ENCODE peak calls at places on chromosomes 11 and 22, in seven cellular contexts. One of them, this sample, is unnamed.

GRCh38 chr11:120801801-120802689 is 221.9 kb upstream of the TBCEL start:
- DNase-seq in HepG2: peak
- DNase-seq in GM12878: no peak
- DNase-seq in SK-N-SH: peak
- DNase-seq in K562: peak
- DNase-seq in HCT116: peak
- DNase-seq in H1: peak
- DNase-seq in this sample: peak

GRCh38 chr11:100719362-100719761 is 32.3 kb downstream of the ARHGAP42 start:
- DNase-seq in SK-N-SH: no peak
- DNase-seq in K562: no peak
- DNase-seq in HCT116: no peak
- DNase-seq in H1: no peak
- DNase-seq in HepG2: no peak
- DNase-seq in GM12878: no peak
- DNase-seq in this sample: no peak

GRCh38 chr11:47467372-47467771 is 18.4 kb upstream of the RAPSN start:
- DNase-seq in HepG2: no peak
- DNase-seq in H1: no peak
- DNase-seq in SK-N-SH: no peak
- DNase-seq in GM12878: no peak
- DNase-seq in HCT116: no peak
- DNase-seq in K562: no peak
- DNase-seq in this sample: no peak

GRCh38 chr11:118757881-118758399 is 33.0 kb downstream of the DDX6 start:
- DNase-seq in H1: no peak
- DNase-seq in K562: no peak
- DNase-seq in SK-N-SH: no peak
- DNase-seq in HCT116: no peak
- DNase-seq in GM12878: no peak
- DNase-seq in HepG2: no peak
- DNase-seq in this sample: no peak

GRCh38 chr11:49995559-49995958 is 13.2 kb upstream of the OR4C12 start:
- DNase-seq in GM12878: no peak
- DNase-seq in HCT116: peak
- DNase-seq in H1: peak
- DNase-seq in K562: peak
- DNase-seq in SK-N-SH: peak
- DNase-seq in HepG2: peak
- DNase-seq in this sample: peak

GRCh38 chr11:121105851-121106250 is 4.8 kb downstream of the TECTA start:
- DNase-seq in GM12878: no peak
- DNase-seq in HepG2: no peak
- DNase-seq in K562: no peak
- DNase-seq in SK-N-SH: no peak
- DNase-seq in H1: no peak
- DNase-seq in HCT116: no peak
- DNase-seq in this sample: no peak

GRCh38 chr11:7513210-7514098 is at the start of gene PPFIBP2:
- DNase-seq in HCT116: peak
- DNase-seq in K562: peak
- DNase-seq in H1: peak
- DNase-seq in SK-N-SH: peak
- DNase-seq in HepG2: peak
- DNase-seq in GM12878: no peak
- DNase-seq in this sample: peak

GRCh38 chr11:120212259-120212888 is 1.5 kb downstream of the OAF start:
- DNase-seq in HepG2: no peak
- DNase-seq in H1: no peak
- DNase-seq in GM12878: no peak
- DNase-seq in HCT116: no peak
- DNase-seq in SK-N-SH: peak
- DNase-seq in K562: peak
- DNase-seq in this sample: no peak

GRCh38 chr11:88523362-88524028 is 186.0 kb upstream of the CTSC start:
- DNase-seq in GM12878: no peak
- DNase-seq in K562: no peak
- DNase-seq in SK-N-SH: no peak
- DNase-seq in HepG2: no peak
- DNase-seq in HCT116: no peak
- DNase-seq in H1: no peak
- DNase-seq in this sample: no peak

GRCh38 chr11:122363306-122363705 is 247.3 kb upstream of the BLID start:
- DNase-seq in SK-N-SH: no peak
- DNase-seq in GM12878: no peak
- DNase-seq in H1: no peak
- DNase-seq in K562: no peak
- DNase-seq in HCT116: no peak
- DNase-seq in HepG2: no peak
- DNase-seq in this sample: peak

GRCh38 chr11:7577226-7577882 is 63.6 kb downstream of the PPFIBP2 start:
- DNase-seq in GM12878: no peak
- DNase-seq in SK-N-SH: peak
- DNase-seq in H1: no peak
- DNase-seq in HepG2: no peak
- DNase-seq in HCT116: no peak
- DNase-seq in K562: no peak
- DNase-seq in this sample: no peak

GRCh38 chr22:38412435-38413084 is 42.4 kb downstream of the KCNJ4 start:
- DNase-seq in HepG2: no peak
- DNase-seq in HCT116: no peak
- DNase-seq in GM12878: no peak
- DNase-seq in SK-N-SH: peak
- DNase-seq in K562: peak
- DNase-seq in H1: peak
- DNase-seq in this sample: peak

GRCh38 chr22:30250713-30251267 is 4.2 kb upstream of the LIF start:
- DNase-seq in SK-N-SH: peak
- DNase-seq in HepG2: no peak
- DNase-seq in HCT116: no peak
- DNase-seq in GM12878: no peak
- DNase-seq in H1: no peak
- DNase-seq in K562: no peak
- DNase-seq in this sample: no peak

GRCh38 chr11:117892651-117893050 is 16.2 kb upstream of the FXYD6 start:
- DNase-seq in SK-N-SH: no peak
- DNase-seq in HepG2: no peak
- DNase-seq in HCT116: no peak
- DNase-seq in K562: no peak
- DNase-seq in GM12878: no peak
- DNase-seq in H1: no peak
- DNase-seq in this sample: no peak

GRCh38 chr11:26065944-26066343 is 266.0 kb upstream of the ANO3 start:
- DNase-seq in H1: no peak
- DNase-seq in GM12878: no peak
- DNase-seq in HCT116: no peak
- DNase-seq in HepG2: no peak
- DNase-seq in K562: no peak
- DNase-seq in SK-N-SH: no peak
- DNase-seq in this sample: no peak

GRCh38 chr11:93512073-93512475 is 31.1 kb downstream of the SMCO4 start:
- DNase-seq in HCT116: no peak
- DNase-seq in GM12878: peak
- DNase-seq in H1: no peak
- DNase-seq in HepG2: no peak
- DNase-seq in SK-N-SH: no peak
- DNase-seq in K562: no peak
- DNase-seq in this sample: no peak

GRCh38 chr22:20580179-20580578 is 72.8 kb downstream of the MED15 start:
- DNase-seq in GM12878: no peak
- DNase-seq in HepG2: no peak
- DNase-seq in K562: no peak
- DNase-seq in SK-N-SH: no peak
- DNase-seq in H1: no peak
- DNase-seq in HCT116: no peak
- DNase-seq in this sample: no peak

GRCh38 chr22:44406581-44407403 is 91.2 kb downstream of the RTL6 start:
- DNase-seq in HCT116: no peak
- DNase-seq in GM12878: no peak
- DNase-seq in H1: no peak
- DNase-seq in HepG2: no peak
- DNase-seq in K562: no peak
- DNase-seq in SK-N-SH: no peak
- DNase-seq in this sample: peak

GRCh38 chr11:111846640-111847039 is 24.7 kb downstream of the ALG9 start:
- DNase-seq in H1: no peak
- DNase-seq in SK-N-SH: no peak
- DNase-seq in GM12878: no peak
- DNase-seq in HepG2: no peak
- DNase-seq in HCT116: no peak
- DNase-seq in K562: no peak
- DNase-seq in this sample: no peak

GRCh38 chr11:129298990-129299389 is 76.7 kb upstream of the BARX2 start:
- DNase-seq in GM12878: no peak
- DNase-seq in HCT116: no peak
- DNase-seq in HepG2: no peak
- DNase-seq in SK-N-SH: no peak
- DNase-seq in H1: no peak
- DNase-seq in K562: no peak
- DNase-seq in this sample: no peak

GRCh38 chr11:128513915-128514681 is 73.3 kb downstream of the ETS1 start:
- DNase-seq in GM12878: no peak
- DNase-seq in HCT116: no peak
- DNase-seq in H1: no peak
- DNase-seq in K562: no peak
- DNase-seq in SK-N-SH: no peak
- DNase-seq in HepG2: no peak
- DNase-seq in this sample: no peak

GRCh38 chr11:94926271-94926625 is 47.1 kb downstream of the CWC15 start:
- DNase-seq in SK-N-SH: no peak
- DNase-seq in HCT116: no peak
- DNase-seq in HepG2: no peak
- DNase-seq in GM12878: no peak
- DNase-seq in K562: no peak
- DNase-seq in H1: no peak
- DNase-seq in this sample: no peak
- TF ChIP-seq JUND in SK-N-SH: no peak
- TF ChIP-seq JUND in HCT116: no peak
- TF ChIP-seq JUND in HepG2: no peak
- TF ChIP-seq JUND in GM12878: no peak
- TF ChIP-seq JUND in K562: no peak
- TF ChIP-seq JUND in H1: no peak
- TF ChIP-seq JUND in this sample: no peak

DNA sequence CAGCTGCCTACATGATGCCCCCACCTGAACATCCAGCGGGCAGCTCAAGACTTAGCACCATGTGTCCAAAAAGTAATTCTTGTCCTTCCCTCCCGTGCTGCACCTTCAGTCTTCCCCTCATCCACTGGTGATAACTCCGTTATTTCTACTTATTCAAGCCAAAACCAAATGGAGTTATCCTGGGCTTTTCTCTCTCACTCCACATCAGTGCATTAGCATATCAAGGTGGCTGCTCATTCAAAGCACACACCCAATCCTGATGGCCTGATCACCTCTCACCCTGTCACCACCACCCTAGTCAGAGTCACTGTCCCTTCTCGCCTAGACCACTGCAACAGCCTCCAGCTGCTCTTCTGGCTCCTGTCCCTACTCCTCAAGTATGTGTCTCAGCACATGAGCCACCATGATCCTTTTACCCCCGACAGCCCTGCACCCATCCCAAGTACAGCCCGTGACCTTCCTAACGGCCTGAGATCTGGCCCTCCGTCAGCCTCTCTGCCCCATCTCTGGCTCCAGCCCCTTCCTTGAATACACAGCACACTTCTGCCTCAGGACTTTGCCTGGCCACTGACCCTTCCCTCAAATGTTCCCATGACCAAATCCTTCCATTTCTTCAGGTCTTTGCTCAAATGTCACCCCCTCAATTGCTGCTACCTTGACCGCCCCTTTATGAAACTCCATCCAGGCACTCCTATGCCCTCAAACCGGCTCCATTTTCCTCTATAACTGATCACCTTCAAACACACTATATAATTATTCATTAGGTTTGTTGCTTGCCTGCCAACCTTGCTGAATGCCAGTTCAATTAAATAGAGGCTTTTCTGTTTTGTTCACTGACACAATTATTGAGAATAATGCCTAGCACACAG is 19.7 kb upstream of the SLC25A1 start:
- DNase-seq in H1: no peak
- DNase-seq in K562: no peak
- DNase-seq in GM12878: no peak
- DNase-seq in HepG2: no peak
- DNase-seq in HCT116: no peak
- DNase-seq in SK-N-SH: no peak
- DNase-seq in this sample: no peak
- TF ChIP-seq JUND in H1: no peak
- TF ChIP-seq JUND in K562: no peak
- TF ChIP-seq JUND in GM12878: no peak
- TF ChIP-seq JUND in HepG2: no peak
- TF ChIP-seq JUND in HCT116: no peak
- TF ChIP-seq JUND in SK-N-SH: no peak
- TF ChIP-seq JUND in this sample: no peak

DNA sequence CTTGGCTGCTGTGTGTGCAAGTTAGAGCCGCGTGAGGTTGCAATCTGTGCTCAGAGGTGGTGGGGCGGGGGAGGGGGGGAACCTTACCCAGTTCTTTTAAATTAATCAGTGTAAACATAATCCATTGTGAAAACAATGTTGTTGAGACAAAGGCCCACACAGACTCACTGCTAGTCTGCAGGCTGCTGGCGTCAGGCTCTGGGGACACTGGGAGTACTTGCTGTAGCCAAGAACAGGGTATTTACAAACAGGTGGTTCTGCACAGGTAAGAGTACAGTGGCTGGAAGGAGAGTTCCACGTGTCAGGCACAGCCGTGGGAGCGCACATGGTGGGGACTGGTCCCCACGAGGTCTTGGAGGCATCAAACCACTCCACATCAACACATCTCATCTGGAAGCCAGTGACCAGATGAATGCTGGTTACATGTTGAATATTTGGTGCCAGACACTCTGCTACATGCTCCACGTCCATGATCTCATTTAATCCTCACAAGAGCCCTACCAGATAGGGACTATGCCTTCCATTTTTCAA is 27.4 kb downstream of the SCUBE1 start:
- DNase-seq in HepG2: no peak
- DNase-seq in HCT116: no peak
- DNase-seq in GM12878: no peak
- DNase-seq in H1: no peak
- DNase-seq in SK-N-SH: no peak
- DNase-seq in K562: no peak
- DNase-seq in this sample: no peak
- TF ChIP-seq JUND in HepG2: no peak
- TF ChIP-seq JUND in HCT116: no peak
- TF ChIP-seq JUND in GM12878: no peak
- TF ChIP-seq JUND in H1: no peak
- TF ChIP-seq JUND in SK-N-SH: no peak
- TF ChIP-seq JUND in K562: no peak
- TF ChIP-seq JUND in this sample: no peak

DNA sequence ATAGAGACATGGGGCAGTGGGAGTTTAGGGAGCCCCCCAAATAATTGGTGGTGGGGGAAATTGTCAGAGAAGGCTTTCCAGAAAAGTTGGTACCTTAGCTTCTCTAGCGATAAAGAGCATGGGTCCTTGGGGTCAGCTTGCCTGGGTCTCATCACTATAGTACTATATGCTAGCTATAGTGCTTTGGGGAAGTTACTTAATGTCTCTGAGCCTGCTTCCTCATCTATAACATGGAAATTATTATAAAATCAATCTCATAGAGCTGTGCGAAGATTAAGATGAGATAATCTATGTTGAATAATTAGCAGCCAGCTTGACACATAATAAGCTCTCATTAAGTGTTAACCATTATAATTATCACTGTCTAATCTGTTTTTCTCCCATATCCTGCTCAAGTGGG is 41.2 kb downstream of the STIM1 start:
- DNase-seq in H1: no peak
- DNase-seq in HCT116: no peak
- DNase-seq in K562: no peak
- DNase-seq in SK-N-SH: no peak
- DNase-seq in GM12878: no peak
- DNase-seq in HepG2: no peak
- DNase-seq in this sample: no peak
- TF ChIP-seq JUND in H1: no peak
- TF ChIP-seq JUND in HCT116: no peak
- TF ChIP-seq JUND in K562: no peak
- TF ChIP-seq JUND in SK-N-SH: no peak
- TF ChIP-seq JUND in GM12878: no peak
- TF ChIP-seq JUND in HepG2: no peak
- TF ChIP-seq JUND in this sample: no peak